ENCODE peak calls at places on chromosomes 4 and X, in four cellular contexts. One of them, this sample, is unnamed.

GRCh38 chr4:2867758-2868491 is 24.3 kb downstream of the ADD1 start:
- DNase-seq in upper lobe of left lung: peak; percentile 36
- DNase-seq in A549: no peak
- DNase-seq in spleen: no peak
- DNase-seq in this sample: no peak

GRCh38 chrX:139106111-139106510 is 394.6 kb upstream of the FGF13 start:
- DNase-seq in A549: no peak
- DNase-seq in upper lobe of left lung: no peak
- DNase-seq in spleen: no peak
- DNase-seq in this sample: no peak

GRCh38 chr4:122450847-122451246 is 5.7 kb downstream of the IL2 start:
- DNase-seq in spleen: no peak
- DNase-seq in A549: peak; percentile 0
- DNase-seq in upper lobe of left lung: no peak
- DNase-seq in this sample: no peak

GRCh38 chr4:8730681-8731080 is 138.1 kb downstream of the CPZ start:
- DNase-seq in upper lobe of left lung: peak; percentile 13
- DNase-seq in spleen: no peak
- DNase-seq in A549: no peak
- DNase-seq in this sample: no peak

GRCh38 chr4:149264093-149264733 is 551.4 kb downstream of the IQCM start:
- DNase-seq in A549: no peak
- DNase-seq in spleen: no peak
- DNase-seq in upper lobe of left lung: peak; percentile 37
- DNase-seq in this sample: no peak

GRCh38 chrX:103376118-103376978 is at the start of gene BEX3:
- DNase-seq in spleen: peak; percentile 79
- DNase-seq in upper lobe of left lung: peak; percentile 46
- DNase-seq in A549: peak; percentile 48
- DNase-seq in this sample: no peak

GRCh38 chrX:76434103-76434741 is 6.7 kb downstream of the MAGEE1 start:
- DNase-seq in spleen: no peak
- DNase-seq in upper lobe of left lung: no peak
- DNase-seq in A549: no peak
- DNase-seq in this sample: no peak

GRCh38 chr4:1784789-1785591 is 8.1 kb upstream of the FGFR3 start:
- DNase-seq in A549: no peak
- DNase-seq in spleen: no peak
- DNase-seq in upper lobe of left lung: no peak
- DNase-seq in this sample: no peak

GRCh38 chr4:132564920-132565319 is 584.2 kb upstream of the PCDH10 start:
- DNase-seq in upper lobe of left lung: no peak
- DNase-seq in A549: no peak
- DNase-seq in spleen: no peak
- DNase-seq in this sample: no peak

GRCh38 chrX:73943900-73944581 is 359.9 kb upstream of the ZCCHC13 start:
- DNase-seq in spleen: peak; percentile 98
- DNase-seq in A549: peak; percentile 74
- DNase-seq in upper lobe of left lung: peak; percentile 95
- DNase-seq in this sample: peak; percentile 64
- TF ChIP-seq POLR2A in spleen: no peak
- TF ChIP-seq POLR2A in A549: peak; percentile 53
- TF ChIP-seq POLR2A in upper lobe of left lung: peak; percentile 81
- TF ChIP-seq POLR2A in this sample: peak; percentile 67

DNA sequence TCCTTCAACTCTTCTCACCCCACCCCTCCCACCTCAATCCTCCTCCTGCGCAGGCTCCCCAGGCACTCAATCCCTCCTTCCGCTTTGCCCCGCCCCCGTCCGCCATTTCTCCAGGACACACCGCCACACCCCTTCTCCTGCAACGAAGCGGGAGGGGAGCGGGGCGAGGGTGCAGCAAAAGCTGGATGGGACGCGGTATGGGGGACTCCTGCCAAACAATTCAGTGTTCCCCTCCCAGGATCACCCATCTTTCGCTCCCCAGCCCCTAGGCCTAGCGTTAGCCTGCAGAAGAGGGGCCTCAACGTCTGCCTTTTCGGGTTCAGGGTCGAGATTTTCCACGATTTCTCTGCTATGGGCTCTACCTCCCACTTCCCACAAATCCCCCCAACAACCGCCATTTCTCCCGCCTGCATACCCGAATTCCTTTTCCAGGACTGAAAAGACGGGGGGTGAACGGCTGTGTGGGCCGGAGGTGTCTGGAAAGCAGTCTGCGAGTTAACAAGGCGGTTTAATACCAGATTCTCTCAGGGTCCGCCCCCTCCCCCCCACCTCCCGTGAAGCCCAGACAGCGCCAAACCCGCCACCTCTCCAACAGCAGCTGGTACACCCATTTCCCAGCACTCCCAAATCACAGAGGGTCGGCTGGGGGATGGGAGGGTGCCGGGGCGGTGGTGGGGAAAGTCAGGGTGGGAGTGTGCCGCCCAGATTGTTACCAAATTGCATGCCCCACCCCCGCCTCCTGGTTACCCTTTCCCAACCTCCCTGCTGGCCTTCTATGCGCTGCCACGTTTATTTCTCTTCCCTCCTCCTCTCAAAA is 781 bp downstream of the ARMCX2 start:
- DNase-seq in A549: peak; percentile 39
- DNase-seq in spleen: peak; percentile 84
- DNase-seq in upper lobe of left lung: peak; percentile 75
- DNase-seq in this sample: peak; percentile 27
- TF ChIP-seq POLR2A in A549: peak; percentile 16
- TF ChIP-seq POLR2A in spleen: no peak
- TF ChIP-seq POLR2A in upper lobe of left lung: no peak
- TF ChIP-seq POLR2A in this sample: no peak

GRCh38 chr4:88457307-88458090 is 580 bp downstream of the HERC5 start:
- DNase-seq in upper lobe of left lung: peak; percentile 28
- DNase-seq in A549: peak; percentile 5
- DNase-seq in spleen: peak; percentile 92
- DNase-seq in this sample: no peak

GRCh38 chr4:88451205-88451604 is 5.7 kb upstream of the HERC5 start:
- DNase-seq in upper lobe of left lung: no peak
- DNase-seq in spleen: no peak
- DNase-seq in A549: no peak
- DNase-seq in this sample: no peak

GRCh38 chr4:88458091-88458740 is 1.3 kb downstream of the HERC5 start:
- DNase-seq in spleen: no peak
- DNase-seq in upper lobe of left lung: no peak
- DNase-seq in A549: no peak
- DNase-seq in this sample: no peak

GRCh38 chr4:88452941-88453340 is 4.0 kb upstream of the HERC5 start:
- DNase-seq in spleen: no peak
- DNase-seq in upper lobe of left lung: no peak
- DNase-seq in A549: no peak
- DNase-seq in this sample: no peak

GRCh38 chr4:88456757-88457306 is at the start of gene HERC5:
- DNase-seq in A549: peak; percentile 82
- DNase-seq in upper lobe of left lung: peak; percentile 88
- DNase-seq in spleen: peak; percentile 97
- DNase-seq in this sample: peak; percentile 82
- TF ChIP-seq POLR2A in A549: no peak
- TF ChIP-seq POLR2A in upper lobe of left lung: no peak
- TF ChIP-seq POLR2A in spleen: no peak
- TF ChIP-seq POLR2A in this sample: peak; percentile 60

GRCh38 chr4:78059524-78059889 is 2.4 kb downstream of the FRAS1 start:
- DNase-seq in spleen: no peak
- DNase-seq in A549: peak; percentile 57
- DNase-seq in upper lobe of left lung: peak; percentile 49
- DNase-seq in this sample: peak; percentile 37

GRCh38 chr4:78057135-78057599 is at the start of gene FRAS1:
- DNase-seq in upper lobe of left lung: peak; percentile 22
- DNase-seq in spleen: peak; percentile 79
- DNase-seq in A549: peak; percentile 17
- DNase-seq in this sample: peak; percentile 4

GRCh38 chr4:78059938-78060337 is 2.8 kb downstream of the FRAS1 start:
- DNase-seq in upper lobe of left lung: no peak
- DNase-seq in spleen: no peak
- DNase-seq in A549: no peak
- DNase-seq in this sample: no peak

GRCh38 chr4:78057600-78058560 is 757 bp downstream of the FRAS1 start:
- DNase-seq in upper lobe of left lung: peak; percentile 60
- DNase-seq in spleen: peak; percentile 83
- DNase-seq in A549: peak; percentile 10
- DNase-seq in this sample: peak; percentile 14

GRCh38 chr4:78058591-78059523 is 1.7 kb downstream of the FRAS1 start:
- DNase-seq in A549: peak; percentile 33
- DNase-seq in spleen: peak; percentile 74
- DNase-seq in upper lobe of left lung: peak; percentile 43
- DNase-seq in this sample: peak; percentile 45
- TF ChIP-seq POLR2A in A549: no peak
- TF ChIP-seq POLR2A in spleen: no peak
- TF ChIP-seq POLR2A in upper lobe of left lung: no peak
- TF ChIP-seq POLR2A in this sample: peak; percentile 39